ENCODE peak calls at places on chromosomes 11 and 22, in five cellular contexts. Q, S, E, L and F are unnamed samples. For H3K36me3 and H3K4me1, the result is how much of the 10 kb centered on the place peaks cover.

GRCh38 chr11:129618046-129618569 is 197.5 kb upstream of the TMEM45B start:
- DNase-seq in Q (no peak), L (no peak), S (no peak), E (no peak), F (no peak)

GRCh38 chr11:83681944-83682644 is 395.9 kb upstream of the CCDC90B start:
- DNase-seq in Q (no peak), S (no peak), E (no peak), L (no peak), F (peak)

GRCh38 chr11:113178671-113179070 is 135.7 kb upstream of the TTC12 start:
- DNase-seq in L (peak), Q (no peak), E (no peak), S (no peak), F (no peak)

GRCh38 chr11:112321521-112322172 is 61.0 kb upstream of the PLET1 start:
- DNase-seq in L (no peak), E (peak), Q (peak), S (peak), F (peak)

GRCh38 chr11:28836285-28837081 is 728.3 kb downstream of the METTL15 start:
- DNase-seq in E (no peak), Q (peak), L (peak), S (peak), F (peak)

GRCh38 chr11:113369411-113369810 is 18.2 kb upstream of the ANKK1 start:
- DNase-seq in E (no peak), S (no peak), L (no peak), Q (no peak), F (no peak)

GRCh38 chr22:29434288-29434687 is 4.1 kb upstream of the RFPL1 start:
- DNase-seq in L (no peak), E (no peak), S (no peak), Q (no peak), F (no peak)

GRCh38 chr22:20977516-20978170 is 4.5 kb upstream of the LZTR1 start:
- DNase-seq in S (no peak), Q (no peak), L (no peak), E (no peak), F (no peak)

GRCh38 chr11:119479685-119480275 is 56.8 kb upstream of the THY1 start:
- DNase-seq in S (peak), E (no peak), Q (peak), L (peak), F (peak)

GRCh38 chr11:46722566-46723358 is 3.7 kb downstream of the F2 start:
- DNase-seq in S (no peak), E (no peak), L (no peak), Q (no peak), F (no peak)

GRCh38 chr11:20467458-20468185 is 80.1 kb downstream of the PRMT3 start:
- DNase-seq in L (no peak), E (no peak), Q (no peak), S (no peak), F (no peak)

GRCh38 chr11:126722956-126723664 is 277.5 kb downstream of the KIRREL3 start:
- DNase-seq in E (no peak), S (no peak), L (no peak), Q (no peak), F (no peak)

GRCh38 chr11:67280341-67280790 is 8.7 kb upstream of the ANKRD13D start:
- DNase-seq in Q (no peak), S (no peak), E (no peak), L (no peak), F (no peak)

GRCh38 chr11:133134561-133135173 is 397.6 kb downstream of the OPCML start:
- DNase-seq in S (peak), E (no peak), L (peak), Q (peak), F (peak)

GRCh38 chr22:23519442-23520177 is 60.5 kb downstream of the IGLL1 start:
- DNase-seq in E (no peak), L (no peak), Q (no peak), S (no peak), F (no peak)

GRCh38 chr11:118774032-118774431 is 16.9 kb downstream of the DDX6 start:
- DNase-seq in E (no peak), L (no peak), Q (no peak), S (no peak), F (no peak)

GRCh38 chr11:62245271-62245753 is 3.3 kb downstream of the SCGB1D2 start:
- DNase-seq in L (peak), S (peak), Q (peak), E (no peak), F (peak)

GRCh38 chr22:50311606-50312351 is 4.3 kb upstream of the PLXNB2 start:
- DNase-seq in Q (no peak), S (no peak), E (no peak), L (no peak), F (no peak)

GRCh38 chr11:100328626-100329340 is 358.3 kb upstream of the ARHGAP42 start:
- DNase-seq in L (no peak), S (peak), E (no peak), Q (no peak), F (peak)

GRCh38 chr11:16783321-16783801 is 44.9 kb downstream of the C11orf58 start:
- DNase-seq in Q (no peak), S (no peak), E (no peak), L (no peak), F (no peak)

GRCh38 chr11:118623291-118623655 is 15.9 kb downstream of the PHLDB1 start:
- DNase-seq in L (peak), Q (peak), E (no peak), S (peak), F (no peak)

GRCh38 chr11:71914127-71914526 is 14.3 kb downstream of the XNDC1N start:
- DNase-seq in S (no peak), Q (no peak), L (no peak), E (no peak), F (no peak)

GRCh38 chr22:17601031-17601430 is 27.5 kb downstream of the ATP6V1E1 start:
- DNase-seq in S (no peak), Q (no peak), E (no peak), L (no peak), F (no peak)

GRCh38 chr11:120316880-120317688 is 8.0 kb upstream of the TLCD5 start:
- DNase-seq in E (no peak), Q (no peak), S (peak), L (peak), F (peak)

GRCh38 chr11:121464352-121464946 is 11.7 kb upstream of the SORL1-AS1 start:
- DNase-seq in E (peak), L (peak), S (peak), Q (peak), F (peak)

GRCh38 chr22:43886231-43886630 is 5.6 kb downstream of the PNPLA5 start:
- DNase-seq in S (no peak), L (no peak), Q (no peak), E (no peak), F (no peak)

GRCh38 chr11:27228232-27228631 is 134.8 kb downstream of the CCDC34 start:
- DNase-seq in Q (no peak), E (no peak), S (peak), L (no peak), F (no peak)

GRCh38 chr11:1931326-1931725 is 11.8 kb downstream of the TNNT3 start:
- DNase-seq in L (no peak), Q (no peak), E (no peak), S (no peak), F (no peak)

GRCh38 chr22:19943665-19944026 is 2.0 kb upstream of the TXNRD2 start:
- DNase-seq in S (no peak), Q (peak), L (no peak), E (no peak), F (peak)

GRCh38 chr11:133040289-133040893 is 491.9 kb downstream of the OPCML start:
- DNase-seq in Q (peak), S (peak), L (no peak), E (no peak), F (no peak)

GRCh38 chr11:62536301-62536957 is 10.2 kb downstream of the AHNAK start:
- DNase-seq in L (no peak), Q (no peak), E (no peak), S (no peak), F (no peak)

GRCh38 chr11:19628018-19628417 is 84.6 kb upstream of the NAV2 start:
- DNase-seq in E (no peak), L (no peak), Q (no peak), S (peak), F (no peak)

GRCh38 chr22:35327690-35328471 is 28.2 kb downstream of the TOM1 start:
- DNase-seq in E (no peak), S (no peak), L (no peak), Q (no peak), F (no peak)

GRCh38 chr11:114738954-114739353 is 60.6 kb downstream of the NXPE2 start:
- DNase-seq in L (peak), Q (peak), E (peak), S (peak), F (peak)

GRCh38 chr11:35549787-35550186 is 24.4 kb upstream of the PAMR1 start:
- DNase-seq in Q (peak), L (peak), E (no peak), S (peak), F (peak)

GRCh38 chr11:71568707-71569349 is 3.5 kb downstream of the KRTAP5-10 start:
- DNase-seq in L (no peak), E (no peak), Q (no peak), S (no peak), F (no peak)

GRCh38 chr11:69138265-69138664 is 17.5 kb upstream of the SMIM38 start:
- DNase-seq in L (no peak), Q (peak), S (peak), E (peak), F (no peak)

DNA sequence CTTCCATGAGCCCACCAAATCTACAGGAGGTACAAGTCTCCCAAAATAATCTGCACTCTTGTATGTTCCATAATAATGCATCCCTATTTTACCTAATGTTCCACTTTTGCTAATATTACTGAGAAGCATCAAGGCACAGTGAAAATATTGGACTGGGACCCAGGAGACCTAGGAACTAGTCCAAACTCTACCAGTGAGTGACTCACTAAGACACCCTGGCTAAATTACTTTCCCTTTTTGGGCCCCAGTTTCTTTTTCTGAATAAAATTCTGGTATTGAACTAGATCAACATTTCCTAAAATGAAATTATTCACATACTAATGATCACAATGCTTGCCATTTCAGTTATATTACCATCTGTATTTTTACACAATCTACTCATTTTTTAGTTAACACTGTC is 19.6 kb downstream of the THAP12 start:
- DNase-seq in S (no peak), Q (no peak), E (no peak), L (no peak), F (no peak)
- H3K36me3 ChIP-seq in S (under half), Q (under half), E (under half), L (under half), F (under half)

GRCh38 chr11:12827929-12828812 is 153.9 kb downstream of the TEAD1 start:
- DNase-seq in S (peak), L (peak), E (no peak), Q (peak), F (peak)

GRCh38 chr11:12827369-12827768 is 153.1 kb downstream of the TEAD1 start:
- DNase-seq in Q (no peak), E (no peak), S (no peak), L (no peak), F (no peak)

GRCh38 chr11:12826441-12826840 is 152.2 kb downstream of the TEAD1 start:
- DNase-seq in L (no peak), E (no peak), Q (peak), S (no peak), F (no peak)

GRCh38 chr11:12822623-12823022 is 148.4 kb downstream of the TEAD1 start:
- DNase-seq in E (no peak), S (no peak), Q (no peak), L (no peak), F (no peak)

DNA sequence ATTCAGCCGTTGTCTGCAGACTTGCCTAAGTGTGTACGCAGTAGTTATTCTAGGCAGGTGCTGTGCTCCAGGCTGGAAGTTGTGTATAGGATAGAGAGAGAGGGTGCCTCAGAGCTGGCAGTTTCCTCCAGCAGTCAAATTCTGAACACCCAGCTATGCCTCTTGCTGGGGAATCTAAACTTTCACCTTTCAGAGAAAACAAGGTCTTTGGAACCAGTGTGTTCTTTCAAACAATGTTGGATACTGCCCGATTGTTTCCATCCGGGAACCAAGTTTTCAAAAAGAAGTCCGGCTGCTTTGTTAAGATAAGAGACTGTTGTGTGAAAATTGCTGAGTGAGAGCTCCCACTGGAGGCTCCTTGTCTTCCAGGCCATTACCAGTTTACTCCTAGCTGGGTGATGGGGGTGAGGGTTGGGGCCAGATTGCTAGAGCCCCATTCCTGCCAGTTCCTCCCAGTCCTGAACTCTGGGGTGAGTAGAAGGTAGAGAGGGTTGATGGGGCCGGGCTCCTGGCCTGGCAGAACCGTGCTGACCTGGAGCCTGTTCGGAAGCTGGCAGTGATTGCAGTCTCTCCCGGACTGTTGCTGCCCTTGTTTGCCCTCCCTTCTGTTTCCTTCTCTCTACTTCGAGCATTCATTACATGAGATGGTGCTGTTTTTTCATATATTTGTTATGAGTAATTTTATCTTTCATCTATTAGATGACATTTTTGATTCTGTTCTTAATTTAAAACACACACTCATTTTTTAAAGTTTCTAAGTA is 150.2 kb downstream of the TEAD1 start:
- DNase-seq in S (no peak), Q (no peak), E (no peak), L (peak), F (no peak)
- H3K4me1 ChIP-seq in S (under half), Q (under half), E (under half), L (under half), F (under half)

DNA sequence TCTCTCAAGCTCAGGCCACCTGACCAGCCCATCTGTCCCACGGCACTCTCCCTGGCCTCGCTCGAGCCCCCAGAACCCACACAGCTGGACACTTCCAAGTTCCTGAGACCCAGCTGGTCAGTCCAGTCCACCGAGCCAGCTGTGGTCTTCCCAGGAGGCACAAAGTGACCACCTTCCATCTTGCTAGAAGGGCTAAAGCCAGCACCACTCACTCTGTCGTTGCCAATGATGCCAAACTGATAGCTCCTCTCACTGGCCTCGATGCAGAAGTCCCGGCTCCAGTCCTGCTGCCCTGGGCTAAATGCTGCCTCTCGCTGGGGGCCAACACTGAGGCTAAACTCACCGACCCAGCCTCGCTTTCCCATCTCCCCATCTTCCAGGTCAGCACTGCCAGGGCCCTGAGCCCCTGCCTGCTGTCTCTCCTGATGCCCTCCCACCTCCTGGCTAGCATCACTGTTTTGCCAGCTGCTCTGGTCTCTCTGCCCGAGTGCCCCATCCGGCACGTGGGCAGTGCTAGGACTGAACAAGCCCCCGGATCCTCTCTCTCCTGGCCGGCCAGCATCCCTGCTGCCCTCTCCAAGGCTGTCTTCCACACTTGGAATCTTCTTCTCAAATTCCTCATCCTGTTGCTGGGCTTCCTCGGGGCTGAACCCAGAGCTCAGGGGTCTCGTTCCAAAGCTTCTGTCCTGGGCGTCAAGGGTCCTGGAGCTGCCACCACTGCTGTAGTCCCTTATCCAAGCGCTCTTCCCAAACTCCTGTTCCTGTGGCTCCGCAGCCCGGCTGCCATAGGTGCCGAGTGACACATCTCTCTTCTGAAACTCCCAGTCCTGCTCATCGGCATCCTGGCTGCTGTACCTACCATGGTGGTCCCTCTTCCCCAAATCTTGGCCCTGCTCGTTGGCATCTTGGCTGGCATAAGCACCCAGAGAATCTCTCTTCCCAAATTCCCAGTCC is 15.4 kb downstream of the TNKS1BP1 start:
- DNase-seq in Q (no peak), S (no peak), E (no peak), L (no peak), F (no peak)
- H3K27ac ChIP-seq in Q (no peak), S (no peak), E (no peak), L (no peak), F (no peak)

GRCh38 chr11:65404210-65404609 is 17.8 kb downstream of the FRMD8 start:
- DNase-seq in E (no peak), Q (no peak), S (no peak), L (no peak), F (no peak)
- H3K36me3 ChIP-seq in E (under half), Q (under half), S (under half), L (under half), F (half or more)